ENCODE peak calls at places on chromosomes 1 and 21, in seven cellular contexts. B is upper lobe of right lung, W is heart right ventricle, X is PC-9, Z is ovary, U is left ventricle myocardium inferior, V is mesendoderm. E is an unnamed sample. For H3K4me1 and H3K36me3, the result is how much of the 10 kb centered on the place peaks cover.

GRCh38 chr1:192660613-192661012 is 24.7 kb downstream of the RGS13 start:
- DNase-seq in B (no peak), W (no peak), X (no peak), Z (no peak), U (no peak), V (no peak), E (no peak)

GRCh38 chr21:42614391-42614790 is 39.0 kb upstream of the PDE9A start:
- DNase-seq in B (peak), W (no peak), X (no peak), Z (no peak), U (no peak), V (no peak), E (no peak)

GRCh38 chr1:61570191-61570590 is 154.8 kb downstream of the TM2D1 start:
- DNase-seq in B (no peak), W (no peak), X (no peak), Z (no peak), U (no peak), V (no peak), E (no peak)

GRCh38 chr1:94456736-94457135 is 38.5 kb downstream of the ABCD3 start:
- DNase-seq in B (no peak), W (no peak), X (no peak), Z (no peak), U (no peak), V (no peak), E (no peak)

GRCh38 chr1:220527279-220528048 is 472 bp upstream of the MARK1 start:
- DNase-seq in B (no peak), W (peak), X (no peak), Z (peak), U (peak), V (peak), E (no peak)

GRCh38 chr1:35448344-35448801 is 108.8 kb downstream of the KIAA0319L start:
- DNase-seq in B (no peak), W (no peak), X (no peak), Z (no peak), U (no peak), V (no peak), E (no peak)

GRCh38 chr1:115781343-115781742 is 12.8 kb upstream of the CASQ2 start:
- DNase-seq in B (no peak), W (no peak), X (no peak), Z (no peak), U (no peak), V (no peak), E (no peak)

GRCh38 chr1:104092698-104093097 is 343.0 kb downstream of the AMY1C start:
- DNase-seq in B (no peak), W (no peak), X (no peak), Z (no peak), U (no peak), V (no peak), E (no peak)

GRCh38 chr1:229300099-229300757 is 29.3 kb downstream of the RAB4A start:
- DNase-seq in B (no peak), W (no peak), X (no peak), Z (no peak), U (no peak), V (peak), E (no peak)

GRCh38 chr1:98763488-98764141 is 102.1 kb downstream of the SNX7 start:
- DNase-seq in B (no peak), W (no peak), X (no peak), Z (no peak), U (no peak), V (no peak), E (no peak)

GRCh38 chr1:1144122-1144842 is 28.4 kb upstream of the C1orf159 start:
- DNase-seq in B (peak), W (no peak), X (peak), Z (no peak), U (no peak), V (no peak), E (no peak)

GRCh38 chr1:216723274-216723780 is at the start of gene ESRRG:
- DNase-seq in B (peak), W (peak), X (no peak), Z (peak), U (peak), V (peak), E (no peak)

GRCh38 chr1:186301448-186301847 is 73.6 kb downstream of the TPR start:
- DNase-seq in B (no peak), W (no peak), X (no peak), Z (no peak), U (no peak), V (no peak), E (no peak)

GRCh38 chr1:92446546-92446945 is 40.2 kb downstream of the GFI1 start:
- DNase-seq in B (no peak), W (no peak), X (no peak), Z (no peak), U (no peak), V (peak), E (no peak)

GRCh38 chr1:45552309-45552708 is 1.7 kb downstream of the AKR1A1 start:
- DNase-seq in B (no peak), W (no peak), X (peak), Z (no peak), U (no peak), V (no peak), E (no peak)

GRCh38 chr1:180674603-180675530 is 43.0 kb downstream of the XPR1 start:
- DNase-seq in B (no peak), W (no peak), X (no peak), Z (no peak), U (no peak), V (peak), E (no peak)

GRCh38 chr1:21586222-21586621 is 77.0 kb downstream of the ALPL start:
- DNase-seq in B (no peak), W (no peak), X (no peak), Z (no peak), U (no peak), V (no peak), E (no peak)

GRCh38 chr1:21589618-21590017 is 79.5 kb downstream of the RAP1GAP start:
- DNase-seq in B (no peak), W (no peak), X (no peak), Z (no peak), U (no peak), V (no peak), E (no peak)

GRCh38 chr1:21585037-21585436 is 75.8 kb downstream of the ALPL start:
- DNase-seq in B (no peak), W (no peak), X (no peak), Z (no peak), U (no peak), V (no peak), E (no peak)

GRCh38 chr1:21587602-21587953 is 78.4 kb downstream of the ALPL start:
- DNase-seq in B (no peak), W (no peak), X (no peak), Z (no peak), U (no peak), V (no peak), E (no peak)

GRCh38 chr1:21586926-21587601 is 77.8 kb downstream of the ALPL start:
- DNase-seq in B (peak), W (peak), X (peak), Z (peak), U (peak), V (peak), E (no peak)
- H3K4me1 ChIP-seq in B (under half), W (under half), X (under half), Z (under half), U (under half), V (under half), E (under half)

GRCh38 chr1:226793620-226794276 is 54.7 kb upstream of the ITPKB start:
- DNase-seq in B (no peak), W (no peak), X (no peak), Z (no peak), U (no peak), V (no peak), E (no peak)
- H3K36me3 ChIP-seq in B (under half), W (under half), X (under half), Z (under half), U (under half), V (under half), E (under half)

GRCh38 chr1:66532798-66533783 is 862 bp upstream of the SGIP1 start:
- DNase-seq in B (peak), W (peak), X (no peak), Z (peak), U (peak), V (peak), E (no peak)
- H3K4me3 ChIP-seq in B (peak), W (peak), X (no peak), Z (peak), U (peak), V (peak), E (peak)

DNA sequence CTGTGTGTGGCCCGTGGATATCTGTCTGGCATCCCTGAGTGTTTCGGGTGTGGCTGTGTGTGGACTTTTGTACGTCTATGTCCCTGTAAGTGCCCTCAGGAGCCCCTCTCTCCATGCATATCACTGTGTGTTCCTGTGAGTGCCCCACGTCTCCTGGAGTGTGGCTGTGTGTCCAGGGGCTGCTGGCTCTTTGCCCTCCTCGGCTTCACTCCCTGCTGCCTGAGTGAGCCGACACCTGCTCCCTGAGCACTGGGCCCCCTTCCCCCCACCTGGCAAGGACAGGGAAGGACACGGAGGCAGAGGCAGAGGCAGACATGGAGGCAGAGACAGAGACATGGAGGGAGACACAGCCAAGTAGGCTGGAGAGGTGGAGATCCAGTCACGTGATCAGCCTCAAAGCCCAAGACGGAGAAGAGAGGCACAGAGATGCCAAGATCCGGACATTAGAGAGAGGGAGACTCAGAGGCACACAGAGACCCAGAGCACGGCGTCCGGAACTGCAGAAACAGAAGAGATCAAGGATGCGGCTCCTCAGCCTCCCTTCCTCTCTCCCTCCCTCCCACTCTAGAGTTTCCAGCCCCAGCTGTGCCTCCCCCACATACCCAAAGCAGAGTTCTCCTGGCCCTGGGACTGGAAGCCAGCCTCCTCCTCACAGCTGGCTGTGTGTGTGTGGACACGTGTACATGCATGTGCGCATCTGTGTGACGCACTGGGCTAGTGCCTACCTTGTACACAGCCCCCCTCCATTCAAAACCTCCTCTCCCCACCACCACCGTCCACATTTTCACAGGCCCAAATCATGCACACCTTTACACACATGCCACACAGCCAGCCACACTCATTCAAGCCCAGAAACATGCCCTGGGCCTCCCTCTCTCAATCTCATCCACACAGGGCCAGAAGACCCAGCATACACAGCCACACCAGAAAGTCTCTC is 39.0 kb upstream of the WASF2 start:
- DNase-seq in B (no peak), W (peak), X (no peak), Z (peak), U (peak), V (peak), E (no peak)
- H3K4me1 ChIP-seq in B (under half), W (under half), X (under half), Z (under half), U (half or more), V (under half), E (half or more)

E was measured in thoracic aorta.